ENCODE peak calls at places on chromosomes 12 and 14, in seven cellular contexts. Q is GM20000, S is AG04450, R is RPMI7951, Y is lower leg skin, E is amygdala, F is K562. N is an unnamed sample.

GRCh38 chr12:63978519-63978918 is 134.0 kb downstream of the SRGAP1 start:
- DNase-seq in F (no peak), Q (no peak), Y (no peak), E (no peak), S (peak), R (peak), N (no peak)

GRCh38 chr12:73833746-73834145 is 703.9 kb upstream of the ATXN7L3B start:
- DNase-seq in S (no peak), F (no peak), Y (no peak), E (no peak), R (no peak), Q (no peak), N (no peak)

GRCh38 chr14:104392001-104392395 is 187.6 kb upstream of the C14orf180 start:
- DNase-seq in Q (no peak), Y (peak), S (no peak), E (no peak), R (no peak), F (no peak), N (no peak)

GRCh38 chr14:64174922-64175782 is 119.0 kb downstream of the ESR2 start:
- DNase-seq in R (no peak), E (no peak), S (no peak), F (no peak), Y (no peak), Q (no peak), N (no peak)

GRCh38 chr12:10395390-10395998 is 5.7 kb upstream of the KLRK1 start:
- DNase-seq in Q (peak), S (peak), E (no peak), F (no peak), Y (no peak), R (peak), N (peak)

GRCh38 chr14:64422753-64423152 is 34.6 kb downstream of the MTHFD1 start:
- DNase-seq in Q (no peak), F (no peak), S (no peak), R (no peak), E (no peak), Y (no peak), N (no peak)

GRCh38 chr14:70714055-70714550 is 72.4 kb downstream of the TTC9 start:
- DNase-seq in F (peak), Q (peak), R (peak), Y (no peak), E (no peak), S (peak), N (peak)

GRCh38 chr12:49061157-49061650 is 610 bp upstream of the KMT2D start:
- DNase-seq in E (no peak), F (peak), Y (no peak), Q (peak), S (no peak), R (no peak), N (no peak)

GRCh38 chr14:101236496-101237240 is 324.6 kb upstream of the DIO3 start:
- DNase-seq in Q (no peak), R (no peak), S (no peak), Y (peak), F (no peak), E (no peak), N (no peak)

GRCh38 chr14:24674204-24674970 is 40.4 kb upstream of the GZMB start:
- DNase-seq in E (no peak), R (no peak), F (no peak), Q (no peak), S (no peak), Y (no peak), N (no peak)

GRCh38 chr12:75623631-75624118 is 112.3 kb upstream of the KRR1 start:
- DNase-seq in Y (no peak), R (peak), E (no peak), S (no peak), F (no peak), Q (no peak), N (peak)

GRCh38 chr12:115440438-115440837 is 756.5 kb upstream of the TBX3 start:
- DNase-seq in S (no peak), Q (no peak), E (no peak), Y (no peak), R (peak), F (peak), N (peak)

GRCh38 chr14:65495196-65495595 is 82.7 kb downstream of the FUT8 start:
- DNase-seq in Q (no peak), S (no peak), R (peak), F (no peak), E (no peak), Y (no peak), N (no peak)

GRCh38 chr14:91228112-91229004 is 16.1 kb downstream of the GPR68 start:
- DNase-seq in R (peak), E (no peak), F (peak), Y (no peak), S (no peak), Q (peak), N (no peak)